ENCODE peak calls at places on chromosomes 2 and 18, in six cellular contexts. A, B, G, F, Y and T are unnamed samples.

GRCh38 chr2:11446733-11447248 is 19.2 kb downstream of the E2F6 start:
- DNase-seq in A (peak; percentile 41), B (peak; percentile 55), G (peak; percentile 76), F (peak; percentile 62), Y (peak; percentile 62), T (peak; percentile 52)

GRCh38 chr2:130776550-130776949 is 21.2 kb downstream of the AMER3 start:
- DNase-seq in A (no peak), B (no peak), G (no peak), F (no peak), Y (no peak), T (peak; percentile 9)

GRCh38 chr2:133417410-133417809 is 150.9 kb downstream of the NCKAP5 start:
- DNase-seq in A (no peak), B (no peak), G (no peak), F (no peak), Y (no peak), T (no peak)

GRCh38 chr2:233764264-233764663 is 4.2 kb downstream of the UGT1A1 start:
- DNase-seq in A (no peak), B (no peak), G (no peak), F (peak; percentile 17), Y (peak; percentile 27), T (no peak)

GRCh38 chr18:7221424-7222155 is 9.3 kb upstream of the LRRC30 start:
- DNase-seq in A (peak; percentile 47), B (no peak), G (peak; percentile 79), F (peak; percentile 69), Y (peak; percentile 20), T (peak; percentile 95)

GRCh38 chr2:187935126-187935525 is 356.5 kb upstream of the GULP1 start:
- DNase-seq in A (no peak), B (no peak), G (no peak), F (no peak), Y (no peak), T (no peak)

GRCh38 chr2:218877891-218878290 is 2.8 kb upstream of the WNT10A start:
- DNase-seq in A (no peak), B (no peak), G (no peak), F (no peak), Y (no peak), T (no peak)

GRCh38 chr2:53103661-53104060 is 663.9 kb upstream of the CHAC2 start:
- DNase-seq in A (no peak), B (no peak), G (peak; percentile 51), F (no peak), Y (no peak), T (no peak)

GRCh38 chr2:72115361-72116080 is 32.1 kb downstream of the CYP26B1 start:
- DNase-seq in A (no peak), B (no peak), G (no peak), F (peak; percentile 83), Y (peak; percentile 17), T (no peak)

GRCh38 chr2:66426250-66427064 is 8.5 kb upstream of the MEIS1 start:
- DNase-seq in A (no peak), B (no peak), G (no peak), F (no peak), Y (no peak), T (peak; percentile 72)

GRCh38 chr2:19675856-19676460 is 225.8 kb downstream of the TTC32 start:
- DNase-seq in A (no peak), B (no peak), G (no peak), F (peak; percentile 73), Y (no peak), T (no peak)

GRCh38 chr2:230256735-230257332 is 31.3 kb downstream of the SP140 start:
- DNase-seq in A (no peak), B (no peak), G (no peak), F (no peak), Y (no peak), T (no peak)

GRCh38 chr2:177313162-177313781 is 48.7 kb upstream of the NFE2L2 start:
- DNase-seq in A (no peak), B (no peak), G (no peak), F (no peak), Y (no peak), T (no peak)

GRCh38 chr2:19576411-19576810 is 218.0 kb upstream of the OSR1 start:
- DNase-seq in A (no peak), B (no peak), G (peak; percentile 38), F (no peak), Y (peak; percentile 33), T (peak; percentile 53)

GRCh38 chr18:24734058-24734457 is 273.6 kb downstream of the HRH4 start:
- DNase-seq in A (no peak), B (no peak), G (peak; percentile 12), F (no peak), Y (no peak), T (peak; percentile 62)

GRCh38 chr2:20049631-20050030 is 1.8 kb downstream of the LAPTM4A start:
- DNase-seq in A (no peak), B (no peak), G (peak; percentile 6), F (peak; percentile 29), Y (no peak), T (no peak)

GRCh38 chr18:44579028-44579692 is 101.5 kb upstream of the SETBP1 start:
- DNase-seq in A (peak; percentile 14), B (no peak), G (peak; percentile 1), F (no peak), Y (no peak), T (peak; percentile 52)

GRCh38 chr2:127047054-127047453 is 59.9 kb downstream of the BIN1 start:
- DNase-seq in A (no peak), B (no peak), G (no peak), F (no peak), Y (no peak), T (no peak)

GRCh38 chr2:237297421-237298155 is 116.4 kb downstream of the COL6A3 start:
- DNase-seq in A (no peak), B (no peak), G (no peak), F (no peak), Y (no peak), T (peak; percentile 98)

GRCh38 chr2:109450574-109451265 is 163.0 kb downstream of the SEPTIN10 start:
- DNase-seq in A (no peak), B (no peak), G (no peak), F (no peak), Y (no peak), T (no peak)

GRCh38 chr2:1653137-1653789 is 91.1 kb downstream of the PXDN start:
- DNase-seq in A (peak; percentile 29), B (no peak), G (no peak), F (peak; percentile 99), Y (no peak), T (no peak)

GRCh38 chr2:13605266-13605665 is 888.5 kb downstream of the TRIB2 start:
- DNase-seq in A (no peak), B (no peak), G (no peak), F (no peak), Y (no peak), T (no peak)

GRCh38 chr2:24577481-24577880 is 86.4 kb downstream of the NCOA1 start:
- DNase-seq in A (no peak), B (no peak), G (no peak), F (no peak), Y (no peak), T (no peak)

GRCh38 chr2:17821535-17822451 is 5.5 kb downstream of the MSGN1 start:
- DNase-seq in A (no peak), B (no peak), G (no peak), F (no peak), Y (no peak), T (no peak)

GRCh38 chr2:45892757-45893156 is 241.3 kb downstream of the PRKCE start:
- DNase-seq in A (peak; percentile 50), B (no peak), G (no peak), F (no peak), Y (no peak), T (peak; percentile 33)

GRCh38 chr2:240424341-240425235 is 10.9 kb upstream of the GPC1 start:
- DNase-seq in A (peak; percentile 8), B (no peak), G (no peak), F (no peak), Y (no peak), T (no peak)

GRCh38 chr18:11118051-11118450 is 31.3 kb downstream of the PIEZO2 start:
- DNase-seq in A (no peak), B (no peak), G (no peak), F (no peak), Y (no peak), T (no peak)

GRCh38 chr2:76413436-76413835 is 702.7 kb upstream of the GCFC2 start:
- DNase-seq in A (no peak), B (no peak), G (no peak), F (no peak), Y (no peak), T (no peak)

GRCh38 chr2:102238039-102238756 is 51.4 kb downstream of the IL1RL2 start:
- DNase-seq in A (no peak), B (no peak), G (no peak), F (peak; percentile 59), Y (no peak), T (peak; percentile 29)

GRCh38 chr2:8416172-8416571 is 265.7 kb upstream of the ID2 start:
- DNase-seq in A (no peak), B (no peak), G (no peak), F (no peak), Y (no peak), T (no peak)

GRCh38 chr2:16169381-16169960 is 229.1 kb downstream of the MYCN start:
- DNase-seq in A (no peak), B (no peak), G (no peak), F (no peak), Y (no peak), T (no peak)

GRCh38 chr2:237132799-237133198 is 47.1 kb downstream of the COPS8 start:
- DNase-seq in A (no peak), B (no peak), G (peak; percentile 59), F (no peak), Y (no peak), T (peak; percentile 69)